ENCODE peak calls at places on chromosomes 13 and 19, in ten cellular contexts. S is upper lobe of left lung, V is H54, X is right lobe of liver, A is body of pancreas, Y is Peyer's patch, M is tibial nerve, L is transverse colon, H is H1, Z is adrenal gland. N is an unnamed sample.

GRCh38 chr13:53092931-53093330 is 64.3 kb downstream of the OLFM4 start:
- DNase-seq in S (no peak), A (no peak), L (no peak), V (no peak), Z (no peak), Y (no peak), H (no peak), X (no peak), M (no peak), N (no peak)

GRCh38 chr19:52603558-52604207 is 33.6 kb downstream of the ZNF701 start:
- DNase-seq in S (no peak), A (no peak), M (no peak), L (no peak), H (no peak), Y (no peak), Z (no peak), X (no peak), V (no peak), N (no peak)

GRCh38 chr13:28794370-28794769 is 25.8 kb upstream of the MTUS2 start:
- DNase-seq in A (no peak), S (no peak), L (no peak), M (no peak), X (no peak), Y (no peak), Z (no peak), V (no peak), H (no peak), N (no peak)

GRCh38 chr19:32351807-32352630 is 6.6 kb downstream of the ZNF507 start:
- DNase-seq in H (no peak), S (no peak), A (no peak), L (no peak), Y (no peak), M (no peak), V (no peak), Z (no peak), X (no peak), N (no peak)

GRCh38 chr13:73038064-73038463 is 20.7 kb upstream of the KLF5 start:
- DNase-seq in X (no peak), H (no peak), Z (no peak), A (no peak), M (no peak), L (no peak), S (no peak), Y (no peak), V (no peak), N (no peak)

GRCh38 chr19:3538965-3539742 is at the start of gene TEKTIP1:
- DNase-seq in H (no peak), L (no peak), A (no peak), Z (peak; percentile 53), Y (no peak), X (no peak), M (no peak), V (peak; percentile 65), S (no peak), N (no peak)

GRCh38 chr13:99617474-99618255 is 116.4 kb downstream of the TM9SF2 start:
- DNase-seq in L (peak; percentile 21), S (no peak), V (peak; percentile 65), Y (no peak), Z (peak; percentile 25), A (no peak), M (peak; percentile 41), H (no peak), X (peak; percentile 61), N (peak; percentile 68)

GRCh38 chr19:14472202-14472961 is 2.8 kb downstream of the PTGER1 start:
- DNase-seq in Z (no peak), S (peak; percentile 65), X (peak; percentile 74), M (peak; percentile 68), H (no peak), L (peak; percentile 76), Y (peak; percentile 77), V (no peak), A (peak; percentile 53), N (peak; percentile 86)

GRCh38 chr19:18607222-18608101 is 863 bp upstream of the CRLF1 start:
- DNase-seq in Z (no peak), L (no peak), M (no peak), H (no peak), S (no peak), V (no peak), Y (no peak), X (no peak), A (no peak), N (no peak)

GRCh38 chr13:41577437-41577836 is 120.1 kb downstream of the RGCC start:
- DNase-seq in S (peak; percentile 85), X (peak; percentile 63), M (peak; percentile 72), H (no peak), Z (no peak), A (peak; percentile 7), Y (no peak), L (no peak), V (no peak), N (no peak)

GRCh38 chr19:12782424-12783225 is 7.3 kb upstream of the HOOK2 start:
- DNase-seq in Z (peak; percentile 91), M (peak; percentile 81), A (peak; percentile 85), H (no peak), Y (peak; percentile 91), X (peak; percentile 93), V (no peak), S (peak; percentile 85), L (peak; percentile 90), N (peak; percentile 90)
- TF ChIP-seq POLR2A in Z (peak; percentile 73), M (peak; percentile 18), A (peak; percentile 78), H (no peak), Y (peak; percentile 79), X (peak; percentile 27), V (peak; percentile 48), S (peak; percentile 87), L (peak; percentile 79), N (peak; percentile 39)

DNA sequence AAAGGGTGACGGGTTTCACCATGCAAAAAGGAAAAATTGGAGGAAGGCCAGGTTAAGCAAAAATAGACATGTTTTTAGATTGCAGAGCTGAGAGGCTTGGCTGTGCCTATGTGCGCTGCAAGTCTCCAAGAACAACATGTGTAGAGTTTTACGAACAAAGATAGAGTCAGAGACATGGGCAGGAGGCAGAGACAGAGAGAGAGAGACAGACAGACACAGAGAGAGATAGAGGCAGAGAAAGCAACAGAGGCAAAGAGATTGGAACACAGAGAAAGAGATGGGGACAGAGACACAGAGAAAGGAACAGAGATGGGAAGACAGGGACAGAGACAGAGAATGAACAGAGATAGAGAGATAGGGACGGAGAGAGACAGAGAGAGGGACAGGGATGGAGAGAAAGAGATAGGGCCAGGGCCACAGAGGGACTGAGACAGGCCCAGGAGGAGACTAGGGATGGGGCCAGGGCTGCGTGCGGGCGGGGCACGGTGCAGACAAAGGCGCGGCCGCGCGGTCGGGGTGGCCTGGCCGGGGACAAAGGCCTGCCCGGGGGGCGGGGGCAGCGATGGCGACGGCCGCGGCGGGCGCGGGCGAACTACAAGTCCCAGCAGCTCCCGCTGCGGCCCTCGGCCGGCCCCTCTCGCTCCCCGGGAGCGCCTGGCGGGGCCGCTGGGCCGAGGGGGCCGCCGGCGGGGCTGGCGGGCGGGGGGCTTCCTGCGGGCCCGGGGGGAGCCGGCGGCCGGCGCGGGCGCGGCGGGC is at the start of gene ZNF358:
- DNase-seq in M (peak; percentile 36), S (peak; percentile 73), X (peak; percentile 76), H (no peak), L (peak; percentile 86), A (peak; percentile 69), V (peak; percentile 91), Y (no peak), Z (peak; percentile 72), N (no peak)
- TF ChIP-seq POLR2A in M (no peak), S (no peak), X (no peak), H (no peak), L (peak; percentile 18), A (peak; percentile 16), V (peak; percentile 42), Y (peak; percentile 34), Z (no peak), N (no peak)

DNA sequence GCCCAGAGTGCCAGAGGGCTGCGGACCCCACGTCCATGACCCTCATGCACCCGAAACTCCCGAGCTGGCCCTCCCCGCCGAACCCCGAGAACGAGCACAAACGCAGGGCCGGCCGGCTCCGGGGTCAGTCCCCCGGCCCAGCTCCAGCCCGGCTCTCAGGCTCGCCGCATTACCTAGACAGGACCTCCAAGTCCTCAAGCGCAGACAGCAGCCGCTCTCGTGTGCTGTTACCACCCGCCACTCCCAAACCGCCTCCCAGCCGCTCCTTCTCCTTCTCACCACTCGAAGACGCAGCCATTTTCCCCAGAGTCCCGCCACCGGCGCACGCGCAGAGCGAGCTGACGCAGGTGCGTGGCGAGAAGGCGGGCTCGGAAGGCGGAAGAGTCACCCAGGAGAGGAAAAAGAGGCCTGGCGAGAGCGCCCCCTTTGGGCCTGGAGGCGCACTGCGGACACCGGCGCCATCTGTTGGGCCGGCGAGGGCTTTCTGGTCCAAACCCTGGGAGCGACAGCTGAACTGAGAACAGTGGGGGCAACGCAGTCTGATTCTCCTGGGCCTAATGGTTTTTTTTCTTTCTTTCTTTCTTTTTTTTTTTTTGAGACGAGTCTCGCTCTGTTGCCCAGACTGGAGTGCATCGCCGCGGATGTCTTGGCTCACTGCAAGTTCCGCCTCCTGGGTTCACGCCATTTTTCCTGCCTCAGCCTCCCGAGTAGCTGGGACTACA is at the start of gene MED4:
- DNase-seq in M (peak; percentile 96), X (peak; percentile 94), Z (peak; percentile 94), Y (peak; percentile 89), S (peak; percentile 95), A (peak; percentile 95), H (peak; percentile 78), L (peak; percentile 97), V (peak; percentile 67), N (peak; percentile 96)
- TF ChIP-seq POLR2A in M (peak; percentile 89), X (peak; percentile 76), Z (peak; percentile 66), Y (peak; percentile 81), S (peak; percentile 92), A (peak; percentile 91), H (peak; percentile 95), L (peak; percentile 86), V (peak; percentile 85), N (peak; percentile 94)

GRCh38 chr19:43474986-43475705 is 9.7 kb upstream of the LYPD3 start:
- DNase-seq in S (peak; percentile 93), V (peak; percentile 89), Z (peak; percentile 95), A (peak; percentile 94), X (peak; percentile 96), L (peak; percentile 97), H (peak; percentile 84), Y (peak; percentile 89), M (peak; percentile 94), N (peak; percentile 96)
- TF ChIP-seq POLR2A in S (peak; percentile 70), V (peak; percentile 12), Z (no peak), A (peak; percentile 58), X (peak; percentile 47), L (peak; percentile 36), H (peak; percentile 60), Y (peak; percentile 39), M (peak; percentile 81), N (peak; percentile 66)

DNA sequence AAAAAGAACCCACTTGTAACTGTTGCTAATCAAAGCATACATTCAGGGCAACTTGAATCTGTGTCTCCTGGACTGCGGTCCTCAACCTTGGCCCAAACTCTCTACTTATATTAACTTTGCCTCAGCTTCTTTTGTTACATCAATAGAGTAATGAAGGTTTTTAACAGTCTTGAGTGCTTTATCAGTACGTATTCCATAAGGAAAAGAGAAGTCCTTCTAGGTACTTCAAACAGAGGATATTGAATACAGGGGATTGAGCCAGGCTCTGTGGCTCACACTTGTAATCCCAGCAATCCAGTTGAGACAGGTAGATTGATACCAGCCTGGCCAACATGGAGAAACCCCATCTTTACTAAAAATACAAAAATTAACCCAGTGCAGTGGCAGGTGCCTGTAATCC is 1.2 kb upstream of the EPS15L1 start:
- DNase-seq in Y (no peak), V (no peak), L (no peak), S (no peak), Z (no peak), A (no peak), M (no peak), H (no peak), X (no peak), N (no peak)
- TF ChIP-seq POLR2A in Y (no peak), V (no peak), L (no peak), S (no peak), Z (no peak), A (no peak), M (no peak), H (no peak), X (no peak), N (no peak)